ENCODE peak calls at places on chromosomes 13 and 19, in five cellular contexts. N is heart left ventricle, K is heart right ventricle, G is tibial nerve, H is fibroblast of lung. R is an unnamed sample.

GRCh38 chr13:30766234-30766633 is 30.9 kb downstream of the ALOX5AP start:
- DNase-seq in N (no peak), K (no peak), G (no peak), H (no peak), R (no peak)

GRCh38 chr19:33578697-33579096 is 43.1 kb upstream of the CHST8 start:
- DNase-seq in N (no peak), K (no peak), G (no peak), H (no peak), R (no peak)

GRCh38 chr13:25683662-25684370 is 312.0 kb downstream of the ATP8A2 start:
- DNase-seq in N (no peak), K (no peak), G (no peak), H (no peak), R (no peak)

GRCh38 chr13:107568181-107568580 is 647.2 kb downstream of the LIG4 start:
- DNase-seq in N (no peak), K (no peak), G (no peak), H (no peak), R (no peak)

GRCh38 chr19:10640361-10640760 is 13.8 kb upstream of the ILF3 start:
- DNase-seq in N (no peak), K (no peak), G (no peak), H (no peak), R (no peak)

GRCh38 chr13:39789451-39789850 is 134.0 kb downstream of the COG6 start:
- DNase-seq in N (no peak), K (no peak), G (no peak), H (no peak), R (no peak)

GRCh38 chr13:49791214-49791752 is 1.2 kb downstream of the KPNA3 start:
- DNase-seq in N (no peak), K (no peak), G (no peak), H (peak), R (no peak)

GRCh38 chr19:8610041-8610927 is at the start of gene ADAMTS10:
- DNase-seq in N (peak), K (peak), G (no peak), H (peak), R (no peak)

GRCh38 chr13:24279706-24280105 is 29.7 kb upstream of the C1QTNF9 start:
- DNase-seq in N (no peak), K (no peak), G (no peak), H (no peak), R (no peak)

GRCh38 chr13:109874921-109875454 is 88.6 kb upstream of the IRS2 start:
- DNase-seq in N (no peak), K (no peak), G (no peak), H (peak), R (no peak)

GRCh38 chr13:30126903-30127428 is 180.4 kb downstream of the KATNAL1 start:
- DNase-seq in N (no peak), K (no peak), G (no peak), H (peak), R (no peak)

GRCh38 chr19:51131780-51132680 is 7.3 kb downstream of the SIGLEC9 start:
- DNase-seq in N (peak), K (peak), G (no peak), H (no peak), R (no peak)

GRCh38 chr19:7921302-7921954 is 1.3 kb downstream of the SNAPC2 start:
- DNase-seq in N (no peak), K (no peak), G (no peak), H (no peak), R (no peak)

GRCh38 chr13:23365652-23366051 is 67.8 kb downstream of the SACS start:
- DNase-seq in N (no peak), K (no peak), G (no peak), H (peak), R (no peak)

GRCh38 chr13:51834581-51835158 is 10.3 kb downstream of the TMEM272 start:
- DNase-seq in N (no peak), K (no peak), G (no peak), H (no peak), R (no peak)

GRCh38 chr19:58153386-58153785 is 2.8 kb upstream of the ZNF329 start:
- DNase-seq in N (no peak), K (no peak), G (no peak), H (no peak), R (no peak)

GRCh38 chr13:94119360-94119936 is 360.0 kb downstream of the DCT start:
- DNase-seq in N (no peak), K (no peak), G (no peak), H (no peak), R (no peak)

GRCh38 chr19:41327499-41328156 is 17.7 kb downstream of the CCDC97 start:
- DNase-seq in N (peak), K (peak), G (no peak), H (peak), R (no peak)

GRCh38 chr19:18814063-18814462 is 17.7 kb upstream of the UPF1 start:
- DNase-seq in N (no peak), K (no peak), G (no peak), H (no peak), R (no peak)

GRCh38 chr13:99974296-99974938 is 2.9 kb upstream of the ZIC5 start:
- DNase-seq in N (no peak), K (no peak), G (no peak), H (no peak), R (no peak)
- H3K27ac ChIP-seq in N (no peak), K (no peak), G (no peak), H (no peak), R (no peak)

DNA sequence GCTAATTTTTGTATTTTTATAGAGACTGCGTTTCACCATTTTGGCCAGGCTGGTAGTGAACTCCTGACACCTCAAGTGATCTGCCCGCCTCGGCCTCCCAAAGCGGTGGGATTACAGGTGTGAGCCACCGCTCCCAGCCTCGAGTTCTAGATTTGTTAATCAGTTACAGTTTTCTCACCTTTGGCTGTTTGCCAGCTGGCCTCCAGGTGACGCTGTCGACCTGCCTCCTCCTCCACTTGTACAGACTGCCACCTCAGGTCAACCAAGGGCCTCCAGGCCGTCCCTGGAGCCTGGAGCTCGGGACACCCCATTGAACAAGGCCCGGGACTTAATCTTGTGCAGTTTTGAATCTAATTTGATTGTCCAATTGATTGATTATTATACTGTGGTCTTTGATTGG is 45.5 kb downstream of the IER2 start:
- DNase-seq in N (no peak), K (no peak), G (no peak), H (no peak), R (no peak)
- H3K27ac ChIP-seq in N (no peak), K (no peak), G (no peak), H (no peak), R (no peak)

GRCh38 chr13:113648218-113648615 is 9.8 kb downstream of the ATP4B start:
- DNase-seq in N (no peak), K (no peak), G (peak), H (no peak), R (no peak)

GRCh38 chr13:113645329-113645728 is 12.7 kb downstream of the ATP4B start:
- DNase-seq in N (no peak), K (no peak), G (no peak), H (no peak), R (no peak)

GRCh38 chr13:113646376-113646775 is 11.6 kb downstream of the ATP4B start:
- DNase-seq in N (no peak), K (no peak), G (peak), H (no peak), R (no peak)

GRCh38 chr13:113647351-113648217 is 10.4 kb downstream of the ATP4B start:
- DNase-seq in N (peak), K (peak), G (peak), H (peak), R (peak)

DNA sequence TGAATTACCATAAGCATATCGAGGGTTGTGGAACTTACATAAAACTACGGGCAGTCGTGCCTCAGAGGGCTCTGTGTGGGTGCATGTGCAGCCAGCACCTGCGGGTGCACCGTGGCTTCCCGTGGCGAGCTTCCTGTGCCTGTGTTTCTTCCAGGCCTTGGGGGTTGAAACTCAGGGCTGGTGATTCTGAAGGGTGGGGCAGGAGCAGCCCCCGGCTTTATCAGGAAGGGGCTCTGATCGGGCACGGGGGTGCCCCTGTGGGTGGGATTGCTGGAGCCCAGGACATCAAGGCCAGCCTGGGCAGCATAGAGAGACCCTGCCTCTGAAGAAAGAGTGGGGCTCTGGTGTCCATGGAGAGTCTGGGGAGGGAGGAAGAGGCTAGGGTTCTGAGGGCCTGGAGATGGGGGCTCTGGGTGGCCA is 11.1 kb downstream of the ATP4B start:
- DNase-seq in N (no peak), K (peak), G (peak), H (no peak), R (no peak)
- H3K27ac ChIP-seq in N (no peak), K (peak), G (peak), H (no peak), R (peak)

DNA sequence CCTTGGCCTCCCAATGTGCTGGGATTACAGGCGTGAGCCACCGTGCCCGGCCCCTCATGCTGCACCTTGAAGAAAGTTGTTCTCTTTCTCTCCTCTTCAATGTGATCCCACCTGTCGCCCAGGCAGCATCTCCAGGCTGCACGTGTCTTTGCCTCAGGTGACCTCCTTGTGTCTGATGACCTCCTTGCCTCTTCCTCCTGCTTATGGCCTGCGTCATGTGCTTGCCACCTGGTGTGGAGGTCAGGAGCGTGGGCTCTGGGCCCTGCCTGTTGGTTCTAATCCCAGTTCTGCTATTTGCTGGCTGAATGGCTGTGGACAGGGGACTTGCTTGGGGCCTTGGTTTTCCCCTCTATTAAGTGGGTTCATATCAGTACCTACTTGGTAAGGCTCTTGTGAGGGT is 6.3 kb downstream of the BICRA start:
- DNase-seq in N (no peak), K (no peak), G (no peak), H (no peak), R (no peak)
- H3K27ac ChIP-seq in N (no peak), K (no peak), G (peak), H (no peak), R (peak)